ENCODE peak calls at places on chromosome 1, in five cellular contexts. Q is osteocyte; D is fibroblast of the conjunctiva; R is endothelial cell of umbilical vein; T is activated CD4-positive, alpha-beta T cell treated with anti-CD3 and anti-CD28 coated beads for 24 hours. J is an unnamed sample.

GRCh38 chr1:234997201-234998173 is 131.2 kb downstream of the TOMM20 start:
- DNase-seq in Q (peak; percentile 100), T (no peak), R (peak; percentile 99), D (peak; percentile 97), J (no peak)

GRCh38 chr1:231724876-231725647 is 98.5 kb downstream of the DISC1 start:
- DNase-seq in T (peak; percentile 15), Q (no peak), D (peak; percentile 37), R (peak; percentile 58), J (no peak)

GRCh38 chr1:2544875-2545638 is 11.1 kb upstream of the TNFRSF14 start:
- DNase-seq in D (no peak), T (no peak), R (no peak), Q (no peak), J (no peak)

GRCh38 chr1:87203890-87204289 is 124.8 kb upstream of the LMO4 start:
- DNase-seq in Q (no peak), D (no peak), R (no peak), T (no peak), J (no peak)

GRCh38 chr1:11920239-11920903 is 5.9 kb downstream of the KIAA2013 start:
- DNase-seq in R (no peak), Q (no peak), D (no peak), T (no peak), J (no peak)

GRCh38 chr1:11847667-11848445 is at the start of gene NPPA:
- DNase-seq in D (no peak), R (no peak), T (no peak), Q (no peak), J (no peak)

GRCh38 chr1:112840631-112841624 is 115.1 kb downstream of the SLC16A1 start:
- DNase-seq in T (no peak), D (no peak), R (peak; percentile 37), Q (no peak), J (no peak)

GRCh38 chr1:111553199-111553598 is 49.8 kb upstream of the ADORA3 start:
- DNase-seq in R (no peak), T (no peak), Q (no peak), D (no peak), J (no peak)

GRCh38 chr1:3306583-3307285 is 147.7 kb upstream of the ARHGEF16 start:
- DNase-seq in T (no peak), D (peak; percentile 20), Q (no peak), R (no peak), J (no peak)